ENCODE peak calls at places on chromosomes 1 and 21, in seven cellular contexts. G is psoas muscle, K is fibroblast of pulmonary artery, O is heart right ventricle, D is lower leg skin, Y is cardiac fibroblast, X is AG10803. S is an unnamed sample.

GRCh38 chr1:3040004-3040403 is 18.7 kb downstream of the ACTRT2 start:
- DNase-seq in G (no peak), K (no peak), O (no peak), D (peak), Y (no peak), X (no peak), S (no peak)

GRCh38 chr1:21931171-21932093 is 5.7 kb downstream of the HSPG2 start:
- DNase-seq in G (peak), K (peak), O (peak), D (peak), Y (peak), X (peak), S (peak)

GRCh38 chr1:87113313-87113712 is 198.9 kb downstream of the HS2ST1 start:
- DNase-seq in G (peak), K (peak), O (no peak), D (no peak), Y (peak), X (peak), S (no peak)

GRCh38 chr1:43596579-43596978 is 53.4 kb upstream of the KDM4A start:
- DNase-seq in G (no peak), K (no peak), O (no peak), D (no peak), Y (no peak), X (no peak), S (no peak)

GRCh38 chr1:7450772-7451171 is 320.3 kb upstream of the VAMP3 start:
- DNase-seq in G (no peak), K (no peak), O (no peak), D (no peak), Y (no peak), X (no peak), S (no peak)

GRCh38 chr1:63730211-63730610 is 43.6 kb upstream of the ROR1 start:
- DNase-seq in G (no peak), K (no peak), O (no peak), D (no peak), Y (no peak), X (no peak), S (no peak)

GRCh38 chr1:201426395-201427310 is 5.1 kb upstream of the TNNI1 start:
- DNase-seq in G (peak), K (no peak), O (peak), D (no peak), Y (no peak), X (no peak), S (no peak)

GRCh38 chr1:237032029-237032428 is 10.0 kb upstream of the RYR2 start:
- DNase-seq in G (no peak), K (no peak), O (no peak), D (no peak), Y (no peak), X (no peak), S (no peak)

GRCh38 chr21:44919111-44919912 is 1.4 kb downstream of the ITGB2 start:
- DNase-seq in G (peak), K (no peak), O (no peak), D (no peak), Y (no peak), X (no peak), S (peak)

DNA sequence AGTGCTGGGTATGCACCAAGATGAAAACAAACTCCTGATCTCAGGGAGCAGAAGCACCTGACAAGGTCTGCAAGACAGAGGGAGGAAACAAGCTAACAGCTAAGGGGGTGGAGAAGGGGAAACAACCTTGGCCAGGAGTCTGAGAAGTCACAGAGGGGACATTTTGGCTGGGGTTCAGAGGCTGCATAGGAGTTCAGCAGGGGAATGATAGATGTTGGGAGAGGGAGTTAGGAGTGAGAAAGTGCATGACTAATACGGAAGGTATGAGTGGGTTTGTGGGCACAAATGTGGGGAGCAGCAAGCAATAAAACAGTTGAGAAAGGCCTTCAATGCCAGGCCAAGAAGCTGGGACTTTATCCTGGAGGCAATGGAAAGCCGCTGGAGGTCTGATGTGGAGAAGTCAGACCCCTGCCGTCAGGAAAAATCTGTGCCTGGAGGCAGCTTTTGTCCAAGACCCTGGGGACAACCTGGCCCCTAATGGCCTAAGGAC is 16.4 kb downstream of the EPHA2 start:
- DNase-seq in G (no peak), K (peak), O (no peak), D (no peak), Y (peak), X (peak), S (no peak)
- H3K4me3 ChIP-seq in G (no peak), K (no peak), O (no peak), D (no peak), Y (no peak), X (no peak), S (no peak)

GRCh38 chr1:19080715-19081114 is 124.2 kb upstream of the IFFO2 start:
- DNase-seq in G (no peak), K (peak), O (no peak), D (no peak), Y (peak), X (peak), S (no peak)

GRCh38 chr1:19079541-19079940 is 123.1 kb upstream of the IFFO2 start:
- DNase-seq in G (no peak), K (no peak), O (no peak), D (no peak), Y (no peak), X (no peak), S (no peak)

GRCh38 chr1:19076841-19077616 is 120.6 kb upstream of the IFFO2 start:
- DNase-seq in G (no peak), K (no peak), O (no peak), D (peak), Y (no peak), X (no peak), S (no peak)

GRCh38 chr1:19079983-19080472 is 123.6 kb upstream of the IFFO2 start:
- DNase-seq in G (no peak), K (no peak), O (no peak), D (no peak), Y (no peak), X (no peak), S (no peak)

GRCh38 chr1:19078503-19078902 is 122.0 kb upstream of the IFFO2 start:
- DNase-seq in G (no peak), K (no peak), O (no peak), D (no peak), Y (no peak), X (no peak), S (no peak)
- TF ChIP-seq CTCF in G (no peak), K (no peak), O (no peak), D (no peak), Y (no peak), X (no peak), S (no peak)

DNA sequence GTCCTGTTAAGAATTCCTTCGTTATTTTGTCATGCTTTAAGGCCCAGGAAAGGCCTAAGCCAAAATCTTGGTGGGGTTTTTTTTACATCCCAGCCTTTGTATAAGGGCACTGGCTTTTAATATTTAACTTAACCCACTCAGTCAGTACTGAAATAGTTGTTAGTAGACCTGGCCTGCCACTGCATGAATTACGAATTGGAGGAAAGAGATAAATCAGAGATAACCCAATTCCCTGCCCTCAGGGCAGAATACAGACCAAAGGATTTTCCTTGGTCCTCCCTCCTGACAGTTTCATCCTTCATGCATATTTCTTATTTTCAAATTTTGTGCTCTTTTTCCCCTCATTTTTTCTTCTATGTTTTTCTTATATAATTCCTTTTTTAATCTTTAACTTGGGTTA is 193.0 kb downstream of the FASLG start:
- DNase-seq in G (no peak), K (no peak), O (no peak), D (no peak), Y (no peak), X (no peak), S (no peak)
- H3K4me3 ChIP-seq in G (no peak), K (no peak), O (no peak), D (no peak), Y (no peak), X (no peak), S (no peak)

DNA sequence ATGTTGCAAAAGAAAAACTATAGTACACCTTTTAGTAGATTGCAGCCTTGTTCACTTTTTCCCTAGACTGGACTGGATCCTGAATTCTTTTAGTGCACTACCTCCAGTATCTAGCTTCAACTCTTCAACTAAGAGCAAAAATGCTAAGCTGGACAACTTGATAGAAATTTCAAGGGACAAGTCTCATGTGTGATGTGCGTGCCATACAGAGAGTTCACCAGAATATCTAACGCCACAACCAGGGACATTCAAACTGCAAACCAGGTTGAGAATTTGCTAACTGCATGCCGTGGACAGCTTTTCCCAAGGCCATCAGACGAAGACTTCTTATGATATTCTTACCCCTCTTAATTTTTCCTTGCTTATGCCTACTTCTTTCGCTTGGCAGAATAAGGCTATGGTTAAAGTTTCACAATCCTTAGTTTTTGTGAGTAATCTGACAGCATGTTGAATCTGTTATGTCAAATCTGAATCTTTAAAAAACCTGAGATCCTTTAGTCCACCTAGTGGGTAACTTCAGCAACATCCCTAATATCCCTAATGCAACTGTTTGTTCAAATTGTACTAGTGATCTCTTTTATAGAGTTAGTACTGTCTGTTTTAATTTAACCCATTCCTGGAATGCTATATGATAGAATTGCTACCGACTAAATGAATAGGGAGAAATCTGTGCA is 66.4 kb downstream of the DDAH1 start:
- DNase-seq in G (no peak), K (peak), O (no peak), D (no peak), Y (peak), X (peak), S (no peak)
- TF ChIP-seq CTCF in G (peak), K (peak), O (peak), D (no peak), Y (peak), X (peak), S (no peak)

GRCh38 chr1:93877529-93877928 is 1.5 kb downstream of the DNTTIP2 start:
- DNase-seq in G (no peak), K (no peak), O (no peak), D (no peak), Y (no peak), X (no peak), S (no peak)
- H3K4me3 ChIP-seq in G (peak), K (no peak), O (no peak), D (no peak), Y (no peak), X (no peak), S (no peak)

DNA sequence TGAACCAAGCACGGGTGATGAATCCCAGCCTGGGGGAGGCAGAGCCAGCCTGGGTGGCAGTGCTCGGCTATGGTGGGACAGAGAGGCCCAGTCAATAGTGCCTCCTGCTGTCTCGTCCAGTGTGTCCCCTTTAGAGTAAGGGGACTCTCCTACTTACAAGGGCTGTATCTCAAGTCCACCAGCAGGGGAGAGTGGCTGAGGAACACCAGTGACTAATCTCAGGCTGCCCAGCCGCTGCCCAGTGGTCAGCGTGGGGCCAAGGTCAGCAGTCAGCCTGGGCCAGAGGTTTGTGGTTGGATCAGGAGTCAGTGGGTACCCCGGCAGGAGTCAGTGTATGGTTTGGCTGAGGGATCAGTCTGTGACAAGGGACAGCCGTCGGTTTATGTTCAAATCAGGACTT is 109.2 kb upstream of the RUNX3 start:
- DNase-seq in G (no peak), K (no peak), O (no peak), D (no peak), Y (no peak), X (no peak), S (peak)
- TF ChIP-seq CTCF in G (no peak), K (no peak), O (no peak), D (no peak), Y (no peak), X (no peak), S (no peak)

GRCh38 chr1:110283677-110284076 is 55.5 kb upstream of the RBM15 start:
- DNase-seq in G (no peak), K (no peak), O (no peak), D (no peak), Y (peak), X (no peak), S (no peak)
- H3K4me3 ChIP-seq in G (no peak), K (no peak), O (no peak), D (no peak), Y (no peak), X (no peak), S (no peak)

DNA sequence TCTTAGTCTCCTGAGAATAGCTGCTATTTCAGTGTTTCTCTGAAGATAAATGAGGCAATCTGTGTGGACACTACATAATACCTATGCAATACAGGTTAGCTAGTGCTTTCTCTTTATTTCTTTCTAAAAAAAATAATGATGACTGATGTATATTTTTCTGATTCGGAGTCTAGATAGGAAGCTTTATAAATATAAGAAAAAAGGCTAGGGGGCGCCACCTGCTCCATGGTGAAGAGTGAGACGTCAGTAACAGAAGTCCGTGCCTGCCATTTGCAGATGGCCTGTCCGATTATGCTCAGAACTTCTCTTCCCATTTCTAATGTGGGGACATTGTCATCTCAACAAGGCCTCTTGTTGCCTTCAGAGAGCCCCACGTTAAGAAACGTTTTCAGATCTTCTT is 26.4 kb downstream of the QSOX1 start:
- DNase-seq in G (no peak), K (peak), O (no peak), D (no peak), Y (peak), X (peak), S (peak)
- TF ChIP-seq CTCF in G (peak), K (peak), O (peak), D (no peak), Y (peak), X (peak), S (no peak)

DNA sequence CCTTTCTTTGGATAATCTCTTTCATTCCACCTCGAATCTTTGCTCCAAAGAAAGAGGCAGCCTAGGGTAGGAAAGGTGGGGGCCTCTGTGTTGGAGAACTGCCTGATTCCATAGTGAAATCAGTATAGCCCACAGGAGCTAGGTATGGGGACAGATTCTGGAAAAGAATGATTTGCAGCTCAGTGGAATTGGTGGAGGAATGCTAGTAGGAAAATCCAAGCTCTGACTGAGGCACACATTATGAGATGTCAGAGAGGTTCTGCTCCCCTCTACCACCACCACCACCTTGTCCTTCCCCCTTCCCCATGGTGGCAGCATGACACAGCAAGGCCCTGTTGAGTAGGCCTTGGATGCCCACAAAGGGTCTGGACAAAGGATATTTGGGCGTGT is 810 bp downstream of the MLLT11 start:
- DNase-seq in G (no peak), K (no peak), O (no peak), D (no peak), Y (peak), X (no peak), S (no peak)
- H3K4me3 ChIP-seq in G (peak), K (peak), O (peak), D (no peak), Y (peak), X (peak), S (no peak)

GRCh38 chr1:12055259-12055658 is 7.8 kb upstream of the TNFRSF8 start:
- DNase-seq in G (no peak), K (no peak), O (no peak), D (no peak), Y (no peak), X (no peak), S (no peak)

GRCh38 chr1:12051361-12051760 is 11.7 kb upstream of the TNFRSF8 start:
- DNase-seq in G (no peak), K (no peak), O (no peak), D (no peak), Y (no peak), X (no peak), S (no peak)

GRCh38 chr1:12052008-12052573 is 11.0 kb upstream of the TNFRSF8 start:
- DNase-seq in G (peak), K (peak), O (peak), D (no peak), Y (peak), X (peak), S (no peak)

GRCh38 chr1:12053752-12054548 is 9.2 kb upstream of the TNFRSF8 start:
- DNase-seq in G (no peak), K (no peak), O (no peak), D (no peak), Y (no peak), X (no peak), S (no peak)

DNA sequence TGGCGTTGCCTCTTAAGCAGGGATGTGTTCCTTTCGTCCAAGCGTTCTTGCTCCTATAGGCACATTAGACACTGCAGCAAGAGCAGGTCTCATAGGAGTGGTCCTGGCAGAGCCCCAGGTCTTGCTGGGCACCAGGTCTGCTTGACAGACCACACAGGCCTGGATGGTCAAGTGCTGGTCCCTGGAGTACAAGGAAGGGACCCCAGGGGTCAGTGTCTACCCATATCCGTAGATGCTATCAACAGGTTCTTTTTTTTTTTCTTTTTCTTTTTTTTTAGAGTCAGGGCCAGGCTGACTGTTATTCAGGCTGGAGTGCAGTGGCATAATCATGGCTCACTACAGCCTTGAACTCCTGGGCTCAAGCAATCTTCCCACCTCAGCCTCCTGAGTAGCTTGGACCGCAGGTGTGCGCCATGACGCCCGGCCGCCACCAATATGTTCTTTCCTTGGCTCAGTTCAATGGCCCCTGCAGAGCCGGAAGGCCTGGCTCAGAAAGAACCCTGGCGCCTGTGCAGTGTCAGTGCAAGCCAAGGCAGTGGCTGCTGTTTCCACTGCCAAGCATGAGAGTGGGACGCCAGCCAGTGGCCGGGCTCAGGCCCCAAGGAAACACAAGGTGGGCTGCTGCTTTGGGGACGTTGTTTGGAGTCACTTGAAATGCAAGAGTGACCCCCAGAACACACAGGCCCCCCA is 10.0 kb upstream of the TNFRSF8 start:
- DNase-seq in G (peak), K (no peak), O (peak), D (no peak), Y (no peak), X (no peak), S (no peak)
- TF ChIP-seq CTCF in G (no peak), K (no peak), O (no peak), D (no peak), Y (no peak), X (no peak), S (no peak)

S was measured in left lung.